ENCODE peak calls at places on chromosomes 16 and 17, in nine cellular contexts. One of them, this sample, is unnamed.

GRCh38 chr16:8924214-8924613 is 39.5 kb downstream of the USP7 start:
- DNase-seq in SW480: no peak
- DNase-seq in WTC11: no peak
- DNase-seq in Peyer's patch: peak; percentile 73
- DNase-seq in naive thymus-derived CD4-positive, alpha-beta T cell: no peak
- DNase-seq in heart left ventricle: peak; percentile 69
- DNase-seq in stimulated activated CD4-positive, alpha-beta T cell treated with anti-CD3 and anti-CD28 coated beads, Interleukin-2, amount 100 ng/mL, for 48 hours: no peak
- DNase-seq in globus pallidus: peak; percentile 11
- DNase-seq in amniotic stem cell: no peak
- DNase-seq in this sample: peak; percentile 73

GRCh38 chr17:78933959-78934568 is 8.9 kb upstream of the TIMP2 start:
- DNase-seq in SW480: peak; percentile 72
- DNase-seq in WTC11: peak; percentile 44
- DNase-seq in Peyer's patch: peak; percentile 90
- DNase-seq in naive thymus-derived CD4-positive, alpha-beta T cell: no peak
- DNase-seq in heart left ventricle: peak; percentile 96
- DNase-seq in stimulated activated CD4-positive, alpha-beta T cell treated with anti-CD3 and anti-CD28 coated beads, Interleukin-2, amount 100 ng/mL, for 48 hours: no peak
- DNase-seq in globus pallidus: peak; percentile 87
- DNase-seq in amniotic stem cell: peak; percentile 94
- DNase-seq in this sample: peak; percentile 97

GRCh38 chr17:73030995-73031394 is 61.5 kb downstream of the SLC39A11 start:
- DNase-seq in SW480: peak; percentile 28
- DNase-seq in WTC11: no peak
- DNase-seq in Peyer's patch: peak; percentile 80
- DNase-seq in naive thymus-derived CD4-positive, alpha-beta T cell: no peak
- DNase-seq in heart left ventricle: no peak
- DNase-seq in stimulated activated CD4-positive, alpha-beta T cell treated with anti-CD3 and anti-CD28 coated beads, Interleukin-2, amount 100 ng/mL, for 48 hours: no peak
- DNase-seq in globus pallidus: no peak
- DNase-seq in amniotic stem cell: no peak
- DNase-seq in this sample: no peak

GRCh38 chr17:66713533-66714042 is 121.3 kb upstream of the CACNG5 start:
- DNase-seq in SW480: peak; percentile 27
- DNase-seq in WTC11: no peak
- DNase-seq in Peyer's patch: no peak
- DNase-seq in naive thymus-derived CD4-positive, alpha-beta T cell: no peak
- DNase-seq in heart left ventricle: no peak
- DNase-seq in stimulated activated CD4-positive, alpha-beta T cell treated with anti-CD3 and anti-CD28 coated beads, Interleukin-2, amount 100 ng/mL, for 48 hours: no peak
- DNase-seq in globus pallidus: no peak
- DNase-seq in amniotic stem cell: no peak
- DNase-seq in this sample: no peak

GRCh38 chr16:20744922-20745440 is 3.4 kb upstream of the THUMPD1 start:
- DNase-seq in SW480: no peak
- DNase-seq in WTC11: no peak
- DNase-seq in Peyer's patch: no peak
- DNase-seq in naive thymus-derived CD4-positive, alpha-beta T cell: no peak
- DNase-seq in heart left ventricle: no peak
- DNase-seq in stimulated activated CD4-positive, alpha-beta T cell treated with anti-CD3 and anti-CD28 coated beads, Interleukin-2, amount 100 ng/mL, for 48 hours: no peak
- DNase-seq in globus pallidus: no peak
- DNase-seq in amniotic stem cell: no peak
- DNase-seq in this sample: peak; percentile 57

GRCh38 chr16:23155445-23156049 is 6.3 kb upstream of the USP31 start:
- DNase-seq in SW480: no peak
- DNase-seq in WTC11: peak; percentile 26
- DNase-seq in Peyer's patch: no peak
- DNase-seq in naive thymus-derived CD4-positive, alpha-beta T cell: no peak
- DNase-seq in heart left ventricle: no peak
- DNase-seq in stimulated activated CD4-positive, alpha-beta T cell treated with anti-CD3 and anti-CD28 coated beads, Interleukin-2, amount 100 ng/mL, for 48 hours: no peak
- DNase-seq in globus pallidus: no peak
- DNase-seq in amniotic stem cell: no peak
- DNase-seq in this sample: peak; percentile 48

GRCh38 chr17:49968380-49969133 is 433 bp upstream of the DLX4 start:
- DNase-seq in SW480: peak; percentile 92
- DNase-seq in WTC11: peak; percentile 95
- DNase-seq in Peyer's patch: peak; percentile 73
- DNase-seq in naive thymus-derived CD4-positive, alpha-beta T cell: peak; percentile 77
- DNase-seq in heart left ventricle: peak; percentile 62
- DNase-seq in stimulated activated CD4-positive, alpha-beta T cell treated with anti-CD3 and anti-CD28 coated beads, Interleukin-2, amount 100 ng/mL, for 48 hours: peak; percentile 67
- DNase-seq in globus pallidus: no peak
- DNase-seq in amniotic stem cell: peak; percentile 24
- DNase-seq in this sample: peak; percentile 83

GRCh38 chr17:49369089-49369488 is 7.0 kb upstream of the ZNF652 start:
- DNase-seq in SW480: no peak
- DNase-seq in WTC11: no peak
- DNase-seq in Peyer's patch: peak; percentile 2
- DNase-seq in naive thymus-derived CD4-positive, alpha-beta T cell: no peak
- DNase-seq in heart left ventricle: no peak
- DNase-seq in stimulated activated CD4-positive, alpha-beta T cell treated with anti-CD3 and anti-CD28 coated beads, Interleukin-2, amount 100 ng/mL, for 48 hours: no peak
- DNase-seq in globus pallidus: no peak
- DNase-seq in amniotic stem cell: no peak
- DNase-seq in this sample: no peak

GRCh38 chr16:80277182-80277581 is 263.6 kb upstream of the DYNLRB2 start:
- DNase-seq in SW480: no peak
- DNase-seq in WTC11: peak; percentile 63
- DNase-seq in Peyer's patch: no peak
- DNase-seq in naive thymus-derived CD4-positive, alpha-beta T cell: no peak
- DNase-seq in heart left ventricle: no peak
- DNase-seq in stimulated activated CD4-positive, alpha-beta T cell treated with anti-CD3 and anti-CD28 coated beads, Interleukin-2, amount 100 ng/mL, for 48 hours: no peak
- DNase-seq in globus pallidus: no peak
- DNase-seq in amniotic stem cell: no peak
- DNase-seq in this sample: no peak

GRCh38 chr17:81480140-81480917 is 32.3 kb downstream of the ACTG1 start:
- DNase-seq in SW480: no peak
- DNase-seq in WTC11: no peak
- DNase-seq in Peyer's patch: no peak
- DNase-seq in naive thymus-derived CD4-positive, alpha-beta T cell: no peak
- DNase-seq in heart left ventricle: peak; percentile 78
- DNase-seq in stimulated activated CD4-positive, alpha-beta T cell treated with anti-CD3 and anti-CD28 coated beads, Interleukin-2, amount 100 ng/mL, for 48 hours: no peak
- DNase-seq in globus pallidus: no peak
- DNase-seq in amniotic stem cell: no peak
- DNase-seq in this sample: peak; percentile 70

GRCh38 chr17:61411944-61412859 is 12.6 kb downstream of the TBX2 start:
- DNase-seq in SW480: peak; percentile 81
- DNase-seq in WTC11: peak; percentile 81
- DNase-seq in Peyer's patch: peak; percentile 86
- DNase-seq in naive thymus-derived CD4-positive, alpha-beta T cell: peak; percentile 81
- DNase-seq in heart left ventricle: peak; percentile 77
- DNase-seq in stimulated activated CD4-positive, alpha-beta T cell treated with anti-CD3 and anti-CD28 coated beads, Interleukin-2, amount 100 ng/mL, for 48 hours: peak; percentile 80
- DNase-seq in globus pallidus: peak; percentile 78
- DNase-seq in amniotic stem cell: peak; percentile 80
- DNase-seq in this sample: peak; percentile 90

GRCh38 chr17:14337596-14338079 is 36.8 kb downstream of the HS3ST3B1 start:
- DNase-seq in SW480: no peak
- DNase-seq in WTC11: no peak
- DNase-seq in Peyer's patch: no peak
- DNase-seq in naive thymus-derived CD4-positive, alpha-beta T cell: no peak
- DNase-seq in heart left ventricle: no peak
- DNase-seq in stimulated activated CD4-positive, alpha-beta T cell treated with anti-CD3 and anti-CD28 coated beads, Interleukin-2, amount 100 ng/mL, for 48 hours: peak; percentile 49
- DNase-seq in globus pallidus: no peak
- DNase-seq in amniotic stem cell: no peak
- DNase-seq in this sample: no peak

GRCh38 chr17:33596904-33597303 is 303.8 kb upstream of the ASIC2 start:
- DNase-seq in SW480: no peak
- DNase-seq in WTC11: no peak
- DNase-seq in Peyer's patch: no peak
- DNase-seq in naive thymus-derived CD4-positive, alpha-beta T cell: no peak
- DNase-seq in heart left ventricle: no peak
- DNase-seq in stimulated activated CD4-positive, alpha-beta T cell treated with anti-CD3 and anti-CD28 coated beads, Interleukin-2, amount 100 ng/mL, for 48 hours: no peak
- DNase-seq in globus pallidus: peak; percentile 58
- DNase-seq in amniotic stem cell: no peak
- DNase-seq in this sample: no peak

GRCh38 chr16:48687421-48688038 is 77.5 kb upstream of the N4BP1 start:
- DNase-seq in SW480: peak; percentile 74
- DNase-seq in WTC11: peak; percentile 60
- DNase-seq in Peyer's patch: peak; percentile 50
- DNase-seq in naive thymus-derived CD4-positive, alpha-beta T cell: peak; percentile 15
- DNase-seq in heart left ventricle: peak; percentile 42
- DNase-seq in stimulated activated CD4-positive, alpha-beta T cell treated with anti-CD3 and anti-CD28 coated beads, Interleukin-2, amount 100 ng/mL, for 48 hours: peak; percentile 19
- DNase-seq in globus pallidus: peak; percentile 41
- DNase-seq in amniotic stem cell: peak; percentile 50
- DNase-seq in this sample: peak; percentile 53

GRCh38 chr16:24102120-24102740 is 153.9 kb upstream of the CACNG3 start:
- DNase-seq in SW480: no peak
- DNase-seq in WTC11: peak; percentile 28
- DNase-seq in Peyer's patch: no peak
- DNase-seq in naive thymus-derived CD4-positive, alpha-beta T cell: no peak
- DNase-seq in heart left ventricle: no peak
- DNase-seq in stimulated activated CD4-positive, alpha-beta T cell treated with anti-CD3 and anti-CD28 coated beads, Interleukin-2, amount 100 ng/mL, for 48 hours: no peak
- DNase-seq in globus pallidus: peak; percentile 79
- DNase-seq in amniotic stem cell: no peak
- DNase-seq in this sample: no peak

GRCh38 chr16:22070361-22071351 is 21.7 kb upstream of the VWA3A start:
- DNase-seq in SW480: no peak
- DNase-seq in WTC11: no peak
- DNase-seq in Peyer's patch: no peak
- DNase-seq in naive thymus-derived CD4-positive, alpha-beta T cell: no peak
- DNase-seq in heart left ventricle: no peak
- DNase-seq in stimulated activated CD4-positive, alpha-beta T cell treated with anti-CD3 and anti-CD28 coated beads, Interleukin-2, amount 100 ng/mL, for 48 hours: no peak
- DNase-seq in globus pallidus: no peak
- DNase-seq in amniotic stem cell: no peak
- DNase-seq in this sample: peak; percentile 56

GRCh38 chr16:58589311-58589890 is 40.2 kb downstream of the CNOT1 start:
- DNase-seq in SW480: no peak
- DNase-seq in WTC11: no peak
- DNase-seq in Peyer's patch: no peak
- DNase-seq in naive thymus-derived CD4-positive, alpha-beta T cell: no peak
- DNase-seq in heart left ventricle: no peak
- DNase-seq in stimulated activated CD4-positive, alpha-beta T cell treated with anti-CD3 and anti-CD28 coated beads, Interleukin-2, amount 100 ng/mL, for 48 hours: no peak
- DNase-seq in globus pallidus: no peak
- DNase-seq in amniotic stem cell: no peak
- DNase-seq in this sample: no peak